ENCODE peak calls at places on chromosome 19, in four cellular contexts. X, A, K and U are unnamed samples. For H3K9me3, the result is how much of the 10 kb centered on the place peaks cover.

GRCh38 chr19:6761053-6761676 is 6.1 kb downstream of the SH2D3A start:
- DNase-seq in X (no peak), A (peak), K (no peak), U (no peak)

GRCh38 chr19:4976412-4977298 is 7.7 kb downstream of the KDM4B start:
- DNase-seq in X (peak), A (peak), K (peak), U (peak)

GRCh38 chr19:54739587-54740497 is 1.5 kb downstream of the KIR2DL3 start:
- DNase-seq in X (no peak), A (no peak), K (no peak), U (no peak)

GRCh38 chr19:6489278-6490061 is 7.9 kb upstream of the DENND1C start:
- DNase-seq in X (no peak), A (no peak), K (no peak), U (no peak)

GRCh38 chr19:48963371-48964204 is 1.5 kb upstream of the FTL start:
- DNase-seq in X (peak), A (peak), K (peak), U (peak)

GRCh38 chr19:43229315-43229714 is 23.9 kb upstream of the PSG4 start:
- DNase-seq in X (no peak), A (no peak), K (no peak), U (no peak)

GRCh38 chr19:16405797-16406196 is 66.0 kb downstream of the EPS15L1 start:
- DNase-seq in X (no peak), A (no peak), K (no peak), U (no peak)

GRCh38 chr19:28426902-28427232 is 786.1 kb downstream of the UQCRFS1 start:
- DNase-seq in X (no peak), A (no peak), K (no peak), U (no peak)

GRCh38 chr19:23904406-23904805 is 10.3 kb upstream of the ZNF726 start:
- DNase-seq in X (no peak), A (no peak), K (no peak), U (no peak)

GRCh38 chr19:18321729-18322091 is 1.2 kb downstream of the LSM4 start:
- DNase-seq in X (no peak), A (no peak), K (no peak), U (no peak)

GRCh38 chr19:56837004-56837403 is 3.5 kb downstream of the PEG3 start:
- DNase-seq in X (no peak), A (no peak), K (no peak), U (no peak)

GRCh38 chr19:45305421-45305820 is 17.3 kb downstream of the CKM start:
- DNase-seq in X (no peak), A (peak), K (no peak), U (no peak)

GRCh38 chr19:45046355-45046754 is 7.5 kb downstream of the CLASRP start:
- DNase-seq in X (no peak), A (no peak), K (no peak), U (no peak)

GRCh38 chr19:43784251-43784980 is 3.6 kb upstream of the KCNN4 start:
- DNase-seq in X (no peak), A (peak), K (peak), U (no peak)

GRCh38 chr19:6529351-6529750 is 1.5 kb upstream of the TNFSF9 start:
- DNase-seq in X (no peak), A (no peak), K (no peak), U (no peak)

GRCh38 chr19:38191747-38192146 is 32.3 kb downstream of the DPF1 start:
- DNase-seq in X (no peak), A (no peak), K (no peak), U (no peak)

GRCh38 chr19:44635581-44636438 is 7.9 kb upstream of the PVR start:
- DNase-seq in X (no peak), A (no peak), K (no peak), U (no peak)

GRCh38 chr19:46951236-46951986 is 68.2 kb upstream of the NPAS1 start:
- DNase-seq in X (no peak), A (no peak), K (peak), U (no peak)

GRCh38 chr19:14735915-14736314 is 42.4 kb downstream of the ADGRE2 start:
- DNase-seq in X (no peak), A (no peak), K (no peak), U (no peak)

GRCh38 chr19:33606556-33606955 is 15.2 kb upstream of the CHST8 start:
- DNase-seq in X (no peak), A (no peak), K (no peak), U (no peak)

GRCh38 chr19:37594982-37595382 is 306 bp downstream of the ZNF540 start:
- DNase-seq in X (peak), A (no peak), K (peak), U (peak)

GRCh38 chr19:40348961-40349507 is 539 bp downstream of the PLD3 start:
- DNase-seq in X (peak), A (peak), K (no peak), U (no peak)

GRCh38 chr19:6616011-6616410 is 25.1 kb upstream of the CD70 start:
- DNase-seq in X (no peak), A (no peak), K (no peak), U (no peak)

GRCh38 chr19:54430306-54431254 is 15.3 kb downstream of the TTYH1 start:
- DNase-seq in X (peak), A (peak), K (peak), U (no peak)

GRCh38 chr19:4969772-4970531 is 1.0 kb downstream of the KDM4B start:
- DNase-seq in X (no peak), A (peak), K (no peak), U (no peak)

GRCh38 chr19:1445932-1446712 is 3.8 kb upstream of the APC2 start:
- DNase-seq in X (no peak), A (peak), K (no peak), U (no peak)

GRCh38 chr19:40663712-40664692 is 26.4 kb downstream of the NUMBL start:
- DNase-seq in X (no peak), A (no peak), K (no peak), U (no peak)

GRCh38 chr19:1524206-1524971 is 512 bp downstream of the PLK5 start:
- DNase-seq in X (no peak), A (no peak), K (no peak), U (no peak)

GRCh38 chr19:45075215-45076028 is 856 bp downstream of the ZNF296 start:
- DNase-seq in X (peak), A (peak), K (peak), U (peak)

GRCh38 chr19:38736413-38737280 is 7.6 kb downstream of the CAPN12 start:
- DNase-seq in X (peak), A (peak), K (peak), U (peak)

GRCh38 chr19:55528030-55528801 is 8.7 kb downstream of the SBK2 start:
- DNase-seq in X (no peak), A (no peak), K (no peak), U (no peak)

GRCh38 chr19:33954686-33955085 is 158.0 kb downstream of the KCTD15 start:
- DNase-seq in X (no peak), A (peak), K (no peak), U (no peak)

GRCh38 chr19:56660381-56661105 is 11.0 kb downstream of the ZNF835 start:
- DNase-seq in X (peak), A (no peak), K (no peak), U (no peak)

GRCh38 chr19:13208131-13208963 is 58.1 kb downstream of the IER2 start:
- DNase-seq in X (peak), A (peak), K (peak), U (peak)

GRCh38 chr19:8877854-8878705 is 45.9 kb downstream of the MBD3L1 start:
- DNase-seq in X (no peak), A (peak), K (no peak), U (no peak)

GRCh38 chr19:9636018-9636417 is 15.0 kb upstream of the ZNF561 start:
- DNase-seq in X (no peak), A (no peak), K (no peak), U (no peak)

GRCh38 chr19:52692431-52693008 is 42.3 kb downstream of the ZNF611 start:
- DNase-seq in X (no peak), A (no peak), K (no peak), U (no peak)

GRCh38 chr19:52689804-52690394 is 44.9 kb downstream of the ZNF611 start:
- DNase-seq in X (peak), A (peak), K (peak), U (peak)

GRCh38 chr19:52691215-52691610 is 43.6 kb downstream of the ZNF611 start:
- DNase-seq in X (peak), A (peak), K (no peak), U (no peak)

GRCh38 chr19:52691737-52692136 is 43.1 kb downstream of the ZNF611 start:
- DNase-seq in X (no peak), A (no peak), K (no peak), U (no peak)

DNA sequence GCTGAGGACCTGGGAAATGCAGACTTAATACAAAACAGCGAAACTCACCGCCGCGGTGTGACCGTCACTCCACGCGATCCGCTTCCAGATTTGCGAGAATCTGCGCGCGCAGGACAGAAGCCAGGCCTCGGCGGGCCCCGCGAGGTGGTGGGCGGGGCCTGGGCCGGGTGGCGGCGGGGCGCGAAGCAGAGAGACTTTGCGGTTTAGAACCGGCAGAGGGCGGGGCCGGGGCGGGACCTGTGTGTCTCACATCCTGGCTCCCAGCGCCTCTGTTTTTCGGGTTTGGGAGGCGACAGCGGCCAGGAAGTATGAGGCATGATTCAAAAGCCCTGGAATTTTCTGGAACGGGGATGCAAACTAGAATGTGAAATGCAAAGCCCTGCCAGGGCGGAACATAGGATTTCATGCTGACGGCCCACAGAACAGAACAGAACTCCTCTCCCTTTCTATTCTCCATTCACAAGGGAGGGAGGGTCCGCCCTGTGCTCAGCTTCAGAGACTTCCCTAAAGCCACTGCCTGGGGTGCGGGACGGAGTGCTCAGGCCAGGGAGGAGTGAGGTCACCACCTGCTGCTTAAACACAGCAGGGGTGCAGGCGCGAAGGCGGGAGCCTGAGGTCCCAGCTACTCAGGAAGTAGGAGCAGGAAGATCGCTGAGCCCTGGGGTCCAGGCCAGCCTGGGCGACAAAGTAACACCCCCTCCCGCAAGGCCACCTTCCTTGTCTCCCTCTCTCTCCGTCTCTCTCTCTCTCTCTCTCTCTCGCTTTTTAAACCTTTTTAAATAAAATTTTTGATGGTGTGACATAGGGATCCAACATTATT is 44.2 kb downstream of the ZNF611 start:
- DNase-seq in X (peak), A (peak), K (peak), U (peak)
- H3K27ac ChIP-seq in X (peak), A (peak), K (peak), U (peak)

GRCh38 chr19:11722414-11722813 is 16.3 kb downstream of the ZNF823 start:
- DNase-seq in X (no peak), A (no peak), K (no peak), U (no peak)

DNA sequence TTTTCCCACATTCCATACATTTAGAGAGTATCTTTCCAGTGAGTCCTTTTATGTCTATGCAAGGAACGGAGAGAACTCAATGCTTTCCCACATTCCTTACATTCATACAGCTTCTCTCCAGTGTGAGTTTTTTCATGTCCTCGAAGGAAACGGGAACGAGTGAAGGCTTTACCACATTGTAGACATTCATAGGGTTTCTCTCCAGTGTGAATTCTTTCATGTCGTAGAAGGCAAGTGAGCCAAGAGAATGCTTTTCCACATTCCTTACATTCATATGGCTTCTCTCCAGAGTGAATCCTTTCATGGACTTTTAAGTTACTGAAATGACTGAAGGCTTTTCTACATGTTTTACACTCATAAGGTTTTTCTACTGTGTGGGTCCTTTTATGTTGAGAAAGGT is 17.1 kb downstream of the ZNF823 start:
- DNase-seq in X (no peak), A (no peak), K (no peak), U (no peak)
- H3K9me3 ChIP-seq in X (half or more), A (half or more), K (under half), U (under half)

DNA sequence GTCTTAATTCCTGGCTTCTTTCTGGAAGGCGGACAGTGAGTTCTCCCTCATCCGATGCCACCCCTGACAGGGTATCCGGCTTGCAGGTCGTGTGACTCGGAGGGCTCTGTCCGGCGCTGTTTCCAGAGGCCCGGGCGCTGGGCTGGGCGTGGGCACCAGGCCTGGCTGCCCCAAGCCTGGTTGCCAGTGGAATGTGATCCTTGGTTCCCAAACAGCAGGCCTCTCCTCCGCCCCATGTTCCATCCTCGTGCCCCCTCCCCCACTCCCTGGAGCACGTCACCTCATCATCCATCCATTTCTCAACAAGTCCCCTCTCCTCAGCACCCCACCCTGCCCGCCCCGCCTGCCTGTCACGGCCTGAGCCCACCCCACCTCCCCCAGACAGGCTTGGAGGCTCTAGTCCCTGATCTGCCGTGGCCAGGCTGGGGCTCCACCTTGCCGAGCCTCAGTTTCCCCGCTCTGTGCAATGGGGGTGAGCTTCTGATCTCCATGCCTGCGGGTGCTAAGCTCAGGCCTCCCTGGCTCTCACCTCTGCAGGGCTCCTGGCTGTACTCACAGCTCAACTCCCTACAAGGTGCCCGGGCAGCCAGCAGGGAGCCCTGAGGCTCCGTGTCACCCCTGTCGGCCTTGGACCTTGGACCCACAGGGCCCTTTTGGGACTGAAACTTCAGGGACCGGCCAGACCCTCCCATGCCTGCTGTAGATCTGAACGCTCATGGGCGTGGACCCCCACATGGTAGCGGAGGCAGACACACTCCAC is 2.3 kb downstream of the TBXA2R start:
- DNase-seq in X (no peak), A (no peak), K (no peak), U (no peak)
- H3K27ac ChIP-seq in X (peak), A (no peak), K (no peak), U (no peak)

GRCh38 chr19:22608441-22608840 is 25.7 kb upstream of the ZNF492 start:
- DNase-seq in X (no peak), A (no peak), K (no peak), U (peak)
- H3K9me3 ChIP-seq in X (under half), A (half or more), K (under half), U (under half)